ENCODE peak calls at places on chromosomes 13 and 19, in four cellular contexts. W is K562, X is HepG2, U is GM12878. V is an unnamed sample.

GRCh38 chr19:17325881-17326594 is 8.6 kb downstream of the ANO8 start:
- DNase-seq in W (no peak), X (no peak), U (no peak), V (no peak)

GRCh38 chr13:50589139-50589538 is 254.4 kb downstream of the DLEU7 start:
- DNase-seq in W (no peak), X (no peak), U (no peak), V (no peak)

GRCh38 chr13:31476266-31476665 is 263.1 kb upstream of the RXFP2 start:
- DNase-seq in W (no peak), X (no peak), U (no peak), V (no peak)

GRCh38 chr13:51742611-51743010 is 61.4 kb downstream of the DHRS12 start:
- DNase-seq in W (no peak), X (no peak), U (no peak), V (no peak)

GRCh38 chr13:100528353-100528752 is 60.2 kb downstream of the GGACT start:
- DNase-seq in W (no peak), X (no peak), U (no peak), V (no peak)

GRCh38 chr13:112576191-112576590 is 11.8 kb downstream of the TUBGCP3 start:
- DNase-seq in W (no peak), X (no peak), U (no peak), V (no peak)

GRCh38 chr19:33177417-33177976 is 16.6 kb upstream of the LRP3 start:
- DNase-seq in W (peak; percentile 55), X (peak; percentile 35), U (no peak), V (peak; percentile 46)

GRCh38 chr13:20713751-20714150 is 10.3 kb downstream of the IL17D start:
- DNase-seq in W (no peak), X (no peak), U (no peak), V (no peak)

GRCh38 chr13:101382701-101383100 is 33.6 kb downstream of the NALCN start:
- DNase-seq in W (no peak), X (no peak), U (no peak), V (no peak)

GRCh38 chr13:38950987-38951386 is 39.6 kb downstream of the STOML3 start:
- DNase-seq in W (no peak), X (no peak), U (no peak), V (no peak)

GRCh38 chr19:3275583-3276340 is 51.3 kb downstream of the CELF5 start:
- DNase-seq in W (peak; percentile 100), X (peak; percentile 77), U (peak; percentile 23), V (peak; percentile 98)

GRCh38 chr13:95641961-95642621 is 2.4 kb downstream of the DZIP1 start:
- DNase-seq in W (no peak), X (peak; percentile 44), U (no peak), V (no peak)

GRCh38 chr13:88022826-88023225 is 351.7 kb downstream of the SLITRK5 start:
- DNase-seq in W (no peak), X (no peak), U (no peak), V (no peak)

GRCh38 chr13:109180905-109181425 is 551.6 kb downstream of the MYO16 start:
- DNase-seq in W (no peak), X (peak; percentile 6), U (no peak), V (no peak)

GRCh38 chr13:26579580-26579979 is 22.1 kb downstream of the WASF3 start:
- DNase-seq in W (no peak), X (no peak), U (no peak), V (no peak)

GRCh38 chr13:43113603-43114002 is 90.2 kb downstream of the DNAJC15 start:
- DNase-seq in W (no peak), X (peak; percentile 25), U (no peak), V (no peak)

GRCh38 chr19:49554701-49555181 is 25.6 kb downstream of the NOSIP start:
- DNase-seq in W (no peak), X (no peak), U (no peak), V (no peak)

GRCh38 chr19:18433039-18433691 is 4.8 kb downstream of the ISYNA1 start:
- DNase-seq in W (peak; percentile 59), X (no peak), U (no peak), V (no peak)

GRCh38 chr13:50248537-50249521 is 233.6 kb downstream of the KCNRG start:
- DNase-seq in W (no peak), X (no peak), U (no peak), V (no peak)

GRCh38 chr19:17473041-17473440 is 2.7 kb downstream of the SLC27A1 start:
- DNase-seq in W (no peak), X (no peak), U (no peak), V (no peak)

GRCh38 chr19:17757125-17757524 is 5.8 kb downstream of the FCHO1 start:
- DNase-seq in W (no peak), X (no peak), U (no peak), V (no peak)

GRCh38 chr13:32228330-32229041 is 86.7 kb downstream of the ZAR1L start:
- DNase-seq in W (no peak), X (no peak), U (no peak), V (no peak)

GRCh38 chr13:37403776-37404497 is 194.6 kb downstream of the POSTN start:
- DNase-seq in W (no peak), X (no peak), U (no peak), V (no peak)

GRCh38 chr19:37953576-37954303 is 46.7 kb downstream of the SIPA1L3 start:
- DNase-seq in W (no peak), X (no peak), U (no peak), V (no peak)

GRCh38 chr19:58182989-58183821 is at the start of gene ZNF274:
- DNase-seq in W (peak; percentile 92), X (peak; percentile 90), U (peak; percentile 68), V (peak; percentile 93)

GRCh38 chr13:33401238-33401637 is 115.7 kb upstream of the STARD13 start:
- DNase-seq in W (no peak), X (no peak), U (no peak), V (no peak)

GRCh38 chr19:35061583-35062373 is 20.3 kb downstream of the HPN start:
- DNase-seq in W (no peak), X (no peak), U (no peak), V (no peak)

GRCh38 chr13:61824168-61824567 is 408.5 kb upstream of the PCDH20 start:
- DNase-seq in W (no peak), X (no peak), U (no peak), V (no peak)

GRCh38 chr19:39145180-39145953 is 19.8 kb downstream of the PAK4 start:
- DNase-seq in W (no peak), X (peak; percentile 86), U (no peak), V (no peak)

GRCh38 chr19:42080764-42081375 is 4.9 kb downstream of the ZNF574 start:
- DNase-seq in W (no peak), X (no peak), U (no peak), V (no peak)

GRCh38 chr19:42079886-42080763 is 4.2 kb downstream of the ZNF574 start:
- DNase-seq in W (no peak), X (no peak), U (no peak), V (no peak)

GRCh38 chr19:42079276-42079669 is 3.3 kb downstream of the ZNF574 start:
- DNase-seq in W (no peak), X (no peak), U (no peak), V (no peak)

GRCh38 chr19:42083537-42083936 is 7.6 kb downstream of the ZNF574 start:
- DNase-seq in W (no peak), X (no peak), U (no peak), V (no peak)

DNA sequence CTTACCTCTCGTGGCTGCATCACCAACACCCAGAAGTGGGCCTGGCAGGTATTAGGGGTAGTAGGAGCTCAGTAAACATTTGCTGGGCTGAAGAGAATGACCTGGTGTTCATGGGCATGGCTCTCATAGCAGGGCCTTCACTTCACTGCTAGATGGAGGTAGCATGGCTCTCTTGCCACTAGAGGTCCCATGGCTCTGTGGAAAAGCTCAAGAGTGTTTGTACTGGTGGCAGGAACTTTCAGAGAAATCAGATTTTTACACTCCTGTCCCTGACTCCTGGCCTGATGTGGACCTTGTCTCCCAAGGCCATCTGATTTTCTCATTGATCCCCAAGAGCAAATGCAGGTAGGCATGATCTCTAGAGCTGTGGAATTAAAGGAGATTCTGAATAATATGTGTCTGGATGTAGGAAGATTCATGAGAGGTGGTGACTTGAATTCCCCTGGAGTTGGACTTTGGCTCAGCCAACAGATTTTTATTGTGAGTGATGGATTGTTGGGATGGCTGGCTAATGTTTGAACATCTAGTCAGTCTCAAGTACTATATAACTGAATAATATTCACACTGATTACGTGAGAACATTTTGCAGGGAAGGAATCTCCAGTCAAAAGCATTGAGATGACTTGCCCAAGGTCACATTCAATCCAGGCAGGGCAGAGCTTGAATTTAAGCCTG is 5.8 kb downstream of the ZNF574 start:
- DNase-seq in W (no peak), X (peak; percentile 57), U (no peak), V (peak; percentile 48)
- TF ChIP-seq TARDBP in W (no peak), X (no peak), U (no peak), V (no peak)

GRCh38 chr13:24220086-24220703 is 59.7 kb downstream of the SPATA13 start:
- DNase-seq in W (peak; percentile 48), X (peak; percentile 75), U (no peak), V (peak; percentile 58)
- TF ChIP-seq TARDBP in W (no peak), X (no peak), U (no peak), V (no peak)

DNA sequence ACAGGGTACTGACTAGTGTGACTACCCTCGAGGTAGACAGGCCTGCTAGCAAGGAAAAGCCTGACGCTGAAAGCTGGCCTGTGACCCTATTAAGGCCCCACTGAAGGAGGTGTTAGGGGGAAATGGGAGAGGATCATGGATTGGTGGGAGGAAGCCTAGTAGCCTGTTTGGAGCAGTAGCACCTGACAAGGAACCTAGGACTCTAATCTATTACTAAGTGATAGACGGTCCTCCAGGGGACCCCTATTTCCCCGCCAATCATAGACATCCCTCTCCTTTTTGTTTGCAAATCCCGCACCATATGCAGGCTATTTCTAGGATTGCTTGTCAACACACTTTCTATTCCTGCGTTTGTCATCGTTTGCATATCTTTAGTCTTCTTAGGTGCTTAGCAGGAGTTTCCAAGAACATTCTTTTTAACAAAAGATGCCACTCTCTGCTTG is 1338.8 kb upstream of the MIR17HG start:
- DNase-seq in W (no peak), X (no peak), U (no peak), V (no peak)
- TF ChIP-seq TARDBP in W (no peak), X (no peak), U (no peak), V (no peak)

DNA sequence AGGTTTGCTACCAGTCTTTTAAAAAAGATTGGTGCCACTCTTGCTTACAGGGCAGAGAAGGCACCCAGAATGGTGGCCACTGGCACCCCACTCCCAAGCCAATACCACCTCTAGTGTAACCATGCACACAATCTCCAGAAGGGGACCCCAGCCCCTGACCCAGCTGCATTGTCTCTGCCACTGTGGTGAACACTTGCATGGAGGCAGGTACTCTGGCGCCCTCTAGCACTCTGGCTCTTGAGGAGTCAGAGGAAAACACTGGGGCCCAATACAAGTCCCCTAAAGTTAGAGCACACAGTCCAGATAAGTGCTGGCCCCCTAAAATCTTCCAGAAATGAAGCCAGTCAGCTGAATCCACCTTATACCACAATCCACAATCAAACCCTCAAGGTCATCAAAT is 6.0 kb downstream of the ERVV-1 start:
- DNase-seq in W (peak; percentile 16), X (no peak), U (no peak), V (no peak)
- TF ChIP-seq TARDBP in W (no peak), X (no peak), U (no peak), V (no peak)

GRCh38 chr19:7852851-7853759 is 21.1 kb downstream of the PRR36 start:
- DNase-seq in W (peak; percentile 91), X (peak; percentile 90), U (no peak), V (peak; percentile 90)

GRCh38 chr19:7851623-7852500 is 21.8 kb downstream of the EVI5L start:
- DNase-seq in W (no peak), X (no peak), U (no peak), V (no peak)

GRCh38 chr19:7850429-7850819 is 20.4 kb downstream of the EVI5L start:
- DNase-seq in W (no peak), X (no peak), U (no peak), V (no peak)

GRCh38 chr19:7849631-7850428 is 19.8 kb downstream of the EVI5L start:
- DNase-seq in W (no peak), X (no peak), U (no peak), V (no peak)

GRCh38 chr19:7850975-7851622 is 21.1 kb downstream of the EVI5L start:
- DNase-seq in W (no peak), X (no peak), U (no peak), V (no peak)
- TF ChIP-seq TARDBP in W (no peak), X (no peak), U (no peak), V (no peak)

V was measured in HEK293T.